ENCODE peak calls at places on chromosomes 1 and 21, in five cellular contexts. One of them, this sample, is unnamed.
A peak's percentile ranks its signal among the peaks of the same experiment; 100 is the strongest.

GRCh38 chr1:64073705-64074104 is 129.7 kb upstream of the UBE2U start:
- DNase-seq in upper lobe of right lung: no peak
- DNase-seq in fibroblast of mammary gland: peak; percentile 56
- DNase-seq in choroid plexus epithelial cell: no peak
- DNase-seq in dorsolateral prefrontal cortex: no peak
- DNase-seq in this sample: no peak

GRCh38 chr1:146034976-146035469 is 13.5 kb upstream of the HJV start:
- DNase-seq in upper lobe of right lung: no peak
- DNase-seq in fibroblast of mammary gland: peak; percentile 59
- DNase-seq in choroid plexus epithelial cell: peak; percentile 39
- DNase-seq in dorsolateral prefrontal cortex: no peak
- DNase-seq in this sample: no peak

GRCh38 chr1:64162151-64162550 is 41.3 kb upstream of the UBE2U start:
- DNase-seq in choroid plexus epithelial cell: no peak
- DNase-seq in fibroblast of mammary gland: no peak
- DNase-seq in upper lobe of right lung: no peak
- DNase-seq in dorsolateral prefrontal cortex: no peak
- DNase-seq in this sample: no peak

GRCh38 chr1:246748867-246749266 is 24.7 kb downstream of the SCCPDH start:
- DNase-seq in dorsolateral prefrontal cortex: no peak
- DNase-seq in choroid plexus epithelial cell: peak; percentile 6
- DNase-seq in upper lobe of right lung: no peak
- DNase-seq in fibroblast of mammary gland: peak; percentile 44
- DNase-seq in this sample: no peak

GRCh38 chr1:67441183-67441582 is 11.0 kb upstream of the SERBP1 start:
- DNase-seq in dorsolateral prefrontal cortex: no peak
- DNase-seq in fibroblast of mammary gland: peak; percentile 75
- DNase-seq in upper lobe of right lung: no peak
- DNase-seq in choroid plexus epithelial cell: peak; percentile 79
- DNase-seq in this sample: peak; percentile 61

GRCh38 chr1:244165701-244166100 is 114.6 kb downstream of the ZBTB18 start:
- DNase-seq in dorsolateral prefrontal cortex: no peak
- DNase-seq in choroid plexus epithelial cell: no peak
- DNase-seq in fibroblast of mammary gland: no peak
- DNase-seq in upper lobe of right lung: no peak
- DNase-seq in this sample: peak; percentile 37

GRCh38 chr1:209830722-209831121 is 3.0 kb downstream of the UTP25 start:
- DNase-seq in upper lobe of right lung: no peak
- DNase-seq in choroid plexus epithelial cell: no peak
- DNase-seq in fibroblast of mammary gland: no peak
- DNase-seq in dorsolateral prefrontal cortex: no peak
- DNase-seq in this sample: no peak

GRCh38 chr1:46191033-46191701 is 7.1 kb downstream of the POMGNT1 start:
- DNase-seq in choroid plexus epithelial cell: peak; percentile 36
- DNase-seq in upper lobe of right lung: no peak
- DNase-seq in fibroblast of mammary gland: no peak
- DNase-seq in dorsolateral prefrontal cortex: no peak
- DNase-seq in this sample: peak; percentile 66

GRCh38 chr1:206757524-206758266 is 12.9 kb upstream of the IL19 start:
- DNase-seq in choroid plexus epithelial cell: no peak
- DNase-seq in fibroblast of mammary gland: no peak
- DNase-seq in upper lobe of right lung: no peak
- DNase-seq in dorsolateral prefrontal cortex: no peak
- DNase-seq in this sample: no peak

GRCh38 chr1:17629460-17629859 is 90.0 kb downstream of the ARHGEF10L start:
- DNase-seq in dorsolateral prefrontal cortex: no peak
- DNase-seq in choroid plexus epithelial cell: no peak
- DNase-seq in upper lobe of right lung: no peak
- DNase-seq in fibroblast of mammary gland: no peak
- DNase-seq in this sample: no peak

GRCh38 chr1:106924360-106924759 is 132.1 kb upstream of the PRMT6 start:
- DNase-seq in choroid plexus epithelial cell: peak; percentile 42
- DNase-seq in fibroblast of mammary gland: peak; percentile 14
- DNase-seq in dorsolateral prefrontal cortex: no peak
- DNase-seq in upper lobe of right lung: no peak
- DNase-seq in this sample: peak; percentile 33

GRCh38 chr1:209435654-209436566 is 147.6 kb upstream of the CAMK1G start:
- DNase-seq in choroid plexus epithelial cell: peak; percentile 84
- DNase-seq in fibroblast of mammary gland: peak; percentile 82
- DNase-seq in dorsolateral prefrontal cortex: peak; percentile 60
- DNase-seq in upper lobe of right lung: peak; percentile 76
- DNase-seq in this sample: peak; percentile 77

GRCh38 chr21:42421018-42421793 is 17.5 kb downstream of the UBASH3A start:
- DNase-seq in fibroblast of mammary gland: no peak
- DNase-seq in dorsolateral prefrontal cortex: no peak
- DNase-seq in upper lobe of right lung: no peak
- DNase-seq in choroid plexus epithelial cell: no peak
- DNase-seq in this sample: no peak

GRCh38 chr1:61301824-61302652 is 219.7 kb downstream of the NFIA start:
- DNase-seq in dorsolateral prefrontal cortex: no peak
- DNase-seq in upper lobe of right lung: no peak
- DNase-seq in fibroblast of mammary gland: peak; percentile 94
- DNase-seq in choroid plexus epithelial cell: peak; percentile 91
- DNase-seq in this sample: peak; percentile 80

GRCh38 chr1:192489748-192490147 is 85.8 kb upstream of the RGS1 start:
- DNase-seq in upper lobe of right lung: no peak
- DNase-seq in dorsolateral prefrontal cortex: no peak
- DNase-seq in fibroblast of mammary gland: peak; percentile 96
- DNase-seq in choroid plexus epithelial cell: peak; percentile 97
- DNase-seq in this sample: peak; percentile 95

GRCh38 chr1:227961651-227962050 is 13.9 kb upstream of the WNT9A start:
- DNase-seq in fibroblast of mammary gland: peak; percentile 10
- DNase-seq in choroid plexus epithelial cell: no peak
- DNase-seq in dorsolateral prefrontal cortex: no peak
- DNase-seq in upper lobe of right lung: no peak
- DNase-seq in this sample: no peak

GRCh38 chr1:5810553-5811270 is 181.5 kb downstream of the NPHP4 start:
- DNase-seq in dorsolateral prefrontal cortex: no peak
- DNase-seq in fibroblast of mammary gland: no peak
- DNase-seq in choroid plexus epithelial cell: no peak
- DNase-seq in upper lobe of right lung: peak; percentile 30
- DNase-seq in this sample: no peak

GRCh38 chr1:20935717-20936116 is 148.6 kb upstream of the HP1BP3 start:
- DNase-seq in dorsolateral prefrontal cortex: no peak
- DNase-seq in upper lobe of right lung: no peak
- DNase-seq in choroid plexus epithelial cell: no peak
- DNase-seq in fibroblast of mammary gland: no peak
- DNase-seq in this sample: no peak

GRCh38 chr1:162498442-162498785 is 796 bp downstream of the UHMK1 start:
- DNase-seq in choroid plexus epithelial cell: peak; percentile 37
- DNase-seq in upper lobe of right lung: no peak
- DNase-seq in fibroblast of mammary gland: peak; percentile 8
- DNase-seq in dorsolateral prefrontal cortex: no peak
- DNase-seq in this sample: peak; percentile 2

GRCh38 chr1:182134257-182134656 is 72.7 kb upstream of the ZNF648 start:
- DNase-seq in fibroblast of mammary gland: no peak
- DNase-seq in choroid plexus epithelial cell: no peak
- DNase-seq in upper lobe of right lung: no peak
- DNase-seq in dorsolateral prefrontal cortex: no peak
- DNase-seq in this sample: no peak

GRCh38 chr1:30691480-30691879 is 31.9 kb downstream of the MATN1 start:
- DNase-seq in choroid plexus epithelial cell: no peak
- DNase-seq in fibroblast of mammary gland: no peak
- DNase-seq in dorsolateral prefrontal cortex: no peak
- DNase-seq in upper lobe of right lung: peak; percentile 40
- DNase-seq in this sample: no peak

GRCh38 chr1:26156285-26157038 is 2.4 kb upstream of the FAM110D start:
- DNase-seq in dorsolateral prefrontal cortex: no peak
- DNase-seq in choroid plexus epithelial cell: no peak
- DNase-seq in upper lobe of right lung: no peak
- DNase-seq in fibroblast of mammary gland: no peak
- DNase-seq in this sample: no peak

GRCh38 chr1:20633190-20634064 is at the start of gene PINK1:
- DNase-seq in choroid plexus epithelial cell: peak; percentile 71
- DNase-seq in dorsolateral prefrontal cortex: peak; percentile 73
- DNase-seq in upper lobe of right lung: peak; percentile 93
- DNase-seq in fibroblast of mammary gland: peak; percentile 63
- DNase-seq in this sample: peak; percentile 53

GRCh38 chr1:200780545-200781444 is 42.1 kb downstream of the CAMSAP2 start:
- DNase-seq in fibroblast of mammary gland: peak; percentile 20
- DNase-seq in dorsolateral prefrontal cortex: no peak
- DNase-seq in choroid plexus epithelial cell: peak; percentile 68
- DNase-seq in upper lobe of right lung: no peak
- DNase-seq in this sample: peak; percentile 43

GRCh38 chr1:8059161-8059622 is 33.1 kb upstream of the ERRFI1 start:
- DNase-seq in choroid plexus epithelial cell: peak; percentile 97
- DNase-seq in upper lobe of right lung: no peak
- DNase-seq in dorsolateral prefrontal cortex: no peak
- DNase-seq in fibroblast of mammary gland: peak; percentile 63
- DNase-seq in this sample: peak; percentile 75

GRCh38 chr1:17093822-17094393 is 25.3 kb downstream of the PADI2 start:
- DNase-seq in upper lobe of right lung: no peak
- DNase-seq in choroid plexus epithelial cell: no peak
- DNase-seq in fibroblast of mammary gland: no peak
- DNase-seq in dorsolateral prefrontal cortex: no peak
- DNase-seq in this sample: no peak

GRCh38 chr21:35573472-35574389 is 486.6 kb downstream of the SETD4 start:
- DNase-seq in upper lobe of right lung: no peak
- DNase-seq in choroid plexus epithelial cell: no peak
- DNase-seq in fibroblast of mammary gland: peak; percentile 53
- DNase-seq in dorsolateral prefrontal cortex: no peak
- DNase-seq in this sample: peak; percentile 69

GRCh38 chr1:240562111-240562590 is 49.8 kb downstream of the GREM2 start:
- DNase-seq in choroid plexus epithelial cell: peak; percentile 23
- DNase-seq in upper lobe of right lung: no peak
- DNase-seq in fibroblast of mammary gland: peak; percentile 70
- DNase-seq in dorsolateral prefrontal cortex: no peak
- DNase-seq in this sample: peak; percentile 74

This sample was measured in IMR-90.